ENCODE peak calls at places on chromosomes 5 and 9, in four cellular contexts. One of them, this sample, is unnamed.
A peak's percentile ranks its signal among the peaks of the same experiment; 100 is the strongest.

GRCh38 chr9:90502134-90502533 is 140.5 kb downstream of the DIRAS2 start:
- DNase-seq in HepG2: no peak
- DNase-seq in H1: no peak
- DNase-seq in GM12878: no peak
- DNase-seq in this sample: peak; percentile 2

GRCh38 chr5:82861705-82862104 is 215.5 kb downstream of the TMEM167A start:
- DNase-seq in H1: no peak
- DNase-seq in GM12878: no peak
- DNase-seq in HepG2: no peak
- DNase-seq in this sample: no peak

GRCh38 chr9:7376838-7377237 is 422.7 kb downstream of the DMAC1 start:
- DNase-seq in HepG2: no peak
- DNase-seq in GM12878: no peak
- DNase-seq in H1: no peak
- DNase-seq in this sample: no peak

GRCh38 chr5:1564182-1564748 is 40.5 kb upstream of the LPCAT1 start:
- DNase-seq in H1: no peak
- DNase-seq in GM12878: no peak
- DNase-seq in HepG2: peak; percentile 84
- DNase-seq in this sample: no peak

GRCh38 chr5:75368391-75368790 is 31.4 kb downstream of the HMGCR start:
- DNase-seq in H1: no peak
- DNase-seq in HepG2: no peak
- DNase-seq in GM12878: no peak
- DNase-seq in this sample: no peak

GRCh38 chr9:5288591-5288990 is 15.9 kb downstream of the RLN2 start:
- DNase-seq in H1: no peak
- DNase-seq in HepG2: peak; percentile 10
- DNase-seq in GM12878: no peak
- DNase-seq in this sample: no peak

GRCh38 chr5:115983519-115983918 is 21.2 kb downstream of the LVRN start:
- DNase-seq in HepG2: no peak
- DNase-seq in H1: no peak
- DNase-seq in GM12878: no peak
- DNase-seq in this sample: no peak

GRCh38 chr9:122723690-122724089 is at the start of gene OR1L4:
- DNase-seq in HepG2: no peak
- DNase-seq in H1: no peak
- DNase-seq in GM12878: no peak
- DNase-seq in this sample: no peak

GRCh38 chr9:6024035-6024554 is 8.7 kb upstream of the RANBP6 start:
- DNase-seq in H1: peak; percentile 50
- DNase-seq in GM12878: no peak
- DNase-seq in HepG2: peak; percentile 35
- DNase-seq in this sample: no peak

GRCh38 chr9:133589454-133590227 is 19.5 kb downstream of the FAM163B start:
- DNase-seq in GM12878: no peak
- DNase-seq in H1: peak; percentile 95
- DNase-seq in HepG2: no peak
- DNase-seq in this sample: no peak

GRCh38 chr9:118302721-118303120 is 598.5 kb downstream of the TLR4 start:
- DNase-seq in H1: no peak
- DNase-seq in HepG2: no peak
- DNase-seq in GM12878: no peak
- DNase-seq in this sample: no peak

GRCh38 chr5:5145651-5146529 is 5.8 kb downstream of the ADAMTS16 start:
- DNase-seq in HepG2: no peak
- DNase-seq in GM12878: no peak
- DNase-seq in H1: no peak
- DNase-seq in this sample: no peak

GRCh38 chr5:79413112-79413511 is 100.8 kb downstream of the HOMER1 start:
- DNase-seq in GM12878: no peak
- DNase-seq in HepG2: no peak
- DNase-seq in H1: no peak
- DNase-seq in this sample: no peak

GRCh38 chr5:88675758-88676636 is 207.0 kb downstream of the MEF2C start:
- DNase-seq in GM12878: no peak
- DNase-seq in HepG2: no peak
- DNase-seq in H1: peak; percentile 82
- DNase-seq in this sample: peak; percentile 76

GRCh38 chr5:38286038-38286437 is 27.7 kb downstream of the EGFLAM start:
- DNase-seq in HepG2: no peak
- DNase-seq in GM12878: no peak
- DNase-seq in H1: no peak
- DNase-seq in this sample: no peak

GRCh38 chr5:38141665-38142064 is 116.7 kb upstream of the EGFLAM start:
- DNase-seq in H1: no peak
- DNase-seq in GM12878: no peak
- DNase-seq in HepG2: no peak
- DNase-seq in this sample: no peak

GRCh38 chr5:68290260-68290674 is 74.7 kb downstream of the PIK3R1 start:
- DNase-seq in HepG2: no peak
- DNase-seq in GM12878: no peak
- DNase-seq in H1: no peak
- DNase-seq in this sample: no peak

GRCh38 chr5:170752257-170753215 is 31.0 kb upstream of the GABRP start:
- DNase-seq in H1: no peak
- DNase-seq in HepG2: no peak
- DNase-seq in GM12878: no peak
- DNase-seq in this sample: no peak

GRCh38 chr5:143063175-143063970 is 293.2 kb downstream of the ARHGAP26 start:
- DNase-seq in HepG2: no peak
- DNase-seq in H1: no peak
- DNase-seq in GM12878: no peak
- DNase-seq in this sample: no peak

GRCh38 chr5:143733635-143734341 is 78.2 kb upstream of the HMHB1 start:
- DNase-seq in HepG2: no peak
- DNase-seq in H1: no peak
- DNase-seq in GM12878: no peak
- DNase-seq in this sample: no peak

GRCh38 chr5:74289238-74289637 is 351.3 kb downstream of the ENC1 start:
- DNase-seq in GM12878: no peak
- DNase-seq in HepG2: no peak
- DNase-seq in H1: no peak
- DNase-seq in this sample: no peak

GRCh38 chr9:130862747-130863146 is 27.7 kb downstream of the ABL1 start:
- DNase-seq in GM12878: no peak
- DNase-seq in H1: no peak
- DNase-seq in HepG2: no peak
- DNase-seq in this sample: no peak

GRCh38 chr9:88826651-88827245 is 164.5 kb upstream of the S1PR3 start:
- DNase-seq in HepG2: no peak
- DNase-seq in GM12878: no peak
- DNase-seq in H1: no peak
- DNase-seq in this sample: no peak

GRCh38 chr9:113622600-113623400 is 159.3 kb downstream of the RGS3 start:
- DNase-seq in H1: peak; percentile 77
- DNase-seq in HepG2: peak; percentile 74
- DNase-seq in GM12878: peak; percentile 44
- DNase-seq in this sample: peak; percentile 92

GRCh38 chr5:80941496-80941895 is 18.7 kb upstream of the RASGRF2 start:
- DNase-seq in H1: no peak
- DNase-seq in GM12878: no peak
- DNase-seq in HepG2: no peak
- DNase-seq in this sample: no peak

GRCh38 chr5:17216974-17217325 is 481 bp upstream of the BASP1 start:
- DNase-seq in HepG2: no peak
- DNase-seq in GM12878: no peak
- DNase-seq in H1: no peak
- DNase-seq in this sample: no peak

GRCh38 chr5:80184235-80185023 is 71.4 kb downstream of the SERINC5 start:
- DNase-seq in H1: no peak
- DNase-seq in GM12878: no peak
- DNase-seq in HepG2: peak; percentile 99
- DNase-seq in this sample: peak; percentile 68

GRCh38 chr5:151469386-151469785 is 22.0 kb downstream of the SLC36A1 start:
- DNase-seq in GM12878: no peak
- DNase-seq in H1: no peak
- DNase-seq in HepG2: no peak
- DNase-seq in this sample: no peak

GRCh38 chr5:77358566-77359205 is 133.4 kb downstream of the WDR41 start:
- DNase-seq in H1: no peak
- DNase-seq in GM12878: no peak
- DNase-seq in HepG2: no peak
- DNase-seq in this sample: no peak
- TF ChIP-seq YY1 in H1: no peak
- TF ChIP-seq YY1 in GM12878: no peak
- TF ChIP-seq YY1 in HepG2: no peak
- TF ChIP-seq YY1 in this sample: no peak

GRCh38 chr5:3825888-3826465 is 230.3 kb downstream of the IRX1 start:
- DNase-seq in HepG2: no peak
- DNase-seq in GM12878: no peak
- DNase-seq in H1: no peak
- DNase-seq in this sample: no peak

GRCh38 chr5:3833566-3833965 is 237.9 kb downstream of the IRX1 start:
- DNase-seq in H1: no peak
- DNase-seq in HepG2: no peak
- DNase-seq in GM12878: no peak
- DNase-seq in this sample: no peak

GRCh38 chr5:3827624-3828023 is 232.0 kb downstream of the IRX1 start:
- DNase-seq in HepG2: no peak
- DNase-seq in H1: no peak
- DNase-seq in GM12878: no peak
- DNase-seq in this sample: no peak

GRCh38 chr5:3828761-3829160 is 233.1 kb downstream of the IRX1 start:
- DNase-seq in H1: no peak
- DNase-seq in GM12878: no peak
- DNase-seq in HepG2: no peak
- DNase-seq in this sample: no peak
- TF ChIP-seq SUZ12 in H1: no peak
- TF ChIP-seq SUZ12 in GM12878: no peak
- TF ChIP-seq SUZ12 in HepG2: no peak
- TF ChIP-seq SUZ12 in this sample: no peak

GRCh38 chr9:128636556-128637530 is 19.8 kb downstream of the DYNC2I2 start:
- DNase-seq in HepG2: no peak
- DNase-seq in H1: no peak
- DNase-seq in GM12878: no peak
- DNase-seq in this sample: no peak
- H3K9ac ChIP-seq in HepG2: peak overlapping the region; percentile 66
- H3K9ac ChIP-seq in H1: no peak overlapping the region
- H3K9ac ChIP-seq in GM12878: no peak overlapping the region
- H3K9ac ChIP-seq in this sample: peak overlapping the region; percentile 58

GRCh38 chr5:14326035-14326909 is 183.1 kb downstream of the TRIO start:
- DNase-seq in GM12878: no peak
- DNase-seq in H1: no peak
- DNase-seq in HepG2: peak; percentile 16
- DNase-seq in this sample: no peak
- TF ChIP-seq YY1 in GM12878: no peak
- TF ChIP-seq YY1 in H1: no peak
- TF ChIP-seq YY1 in HepG2: no peak
- TF ChIP-seq YY1 in this sample: no peak

DNA sequence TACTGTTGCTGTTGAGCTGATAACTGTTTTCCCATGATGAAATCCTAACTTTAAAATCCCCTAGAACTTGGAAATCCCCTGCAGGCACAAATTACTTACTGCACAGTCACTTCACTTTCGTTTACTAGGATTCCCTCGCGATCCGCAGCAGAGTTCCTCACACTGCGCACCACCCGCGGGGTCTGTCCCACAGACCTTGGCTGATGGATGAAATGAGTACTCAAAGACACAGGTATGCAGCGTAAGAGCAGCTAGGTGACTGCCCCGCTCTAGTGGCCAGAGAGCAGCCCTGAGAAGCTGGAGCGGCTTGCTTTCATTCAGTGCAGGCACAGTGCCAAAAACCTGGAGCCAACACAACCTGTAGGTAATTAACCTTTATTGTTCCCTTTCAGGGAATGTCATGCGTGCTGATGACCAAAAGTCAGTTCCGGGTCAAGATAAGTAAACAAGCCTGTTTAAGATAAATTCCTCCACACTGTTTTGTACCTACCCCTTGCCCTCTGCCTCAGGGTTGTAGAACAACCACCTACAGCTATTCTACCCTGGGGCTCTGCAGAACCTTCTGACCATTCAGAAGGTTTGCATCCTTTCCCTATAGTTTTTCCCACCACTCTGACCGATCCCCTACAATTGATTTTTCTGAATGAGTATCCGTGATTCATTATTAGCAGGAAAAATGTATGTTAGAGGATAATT is 191.2 kb downstream of the CDH9 start:
- DNase-seq in GM12878: no peak
- DNase-seq in H1: no peak
- DNase-seq in HepG2: peak; percentile 31
- DNase-seq in this sample: no peak
- TF ChIP-seq SUZ12 in GM12878: no peak
- TF ChIP-seq SUZ12 in H1: no peak
- TF ChIP-seq SUZ12 in HepG2: no peak
- TF ChIP-seq SUZ12 in this sample: no peak

GRCh38 chr9:120846251-120846869 is 3.6 kb upstream of the PSMD5 start:
- DNase-seq in HepG2: no peak
- DNase-seq in GM12878: no peak
- DNase-seq in H1: no peak
- DNase-seq in this sample: no peak
- H3K9ac ChIP-seq in HepG2: no peak overlapping the region
- H3K9ac ChIP-seq in GM12878: no peak overlapping the region
- H3K9ac ChIP-seq in H1: no peak overlapping the region
- H3K9ac ChIP-seq in this sample: no peak overlapping the region

DNA sequence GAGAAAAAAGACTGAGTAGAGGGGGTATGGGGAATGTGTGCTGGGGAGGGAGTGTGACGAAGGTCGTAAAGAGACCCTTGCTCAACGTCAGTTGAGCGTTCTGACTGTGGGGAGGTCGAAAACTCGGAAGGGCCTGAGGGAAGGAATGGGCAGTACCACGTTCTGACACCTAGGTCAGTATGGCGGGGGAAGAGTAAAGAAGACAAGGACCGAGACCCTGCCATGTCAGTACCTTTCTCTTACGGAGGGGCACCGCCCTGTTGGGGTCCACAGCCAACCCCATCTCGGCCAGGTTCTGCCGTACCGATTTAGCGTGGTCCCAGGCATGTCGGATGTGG is 426 bp downstream of the NOP16 start:
- DNase-seq in HepG2: peak; percentile 31
- DNase-seq in GM12878: no peak
- DNase-seq in H1: no peak
- DNase-seq in this sample: no peak
- TF ChIP-seq YY1 in HepG2: no peak
- TF ChIP-seq YY1 in GM12878: no peak
- TF ChIP-seq YY1 in H1: no peak
- TF ChIP-seq YY1 in this sample: no peak

This sample was measured in NT2/D1.